ENCODE peak calls at places on chromosome 6, in eight cellular contexts. X is ovary, E is HCT116, O is thoracic aorta, U is prostate gland, C is GM23248, G is heart left ventricle, N is heart right ventricle. V is an unnamed sample.
A peak's percentile ranks its signal among the peaks of the same experiment; 100 is the strongest.

GRCh38 chr6:75602164-75602896 is 650 bp downstream of the SENP6 start:
- DNase-seq in X (no peak), E (peak; percentile 15), O (no peak), U (peak; percentile 28), C (peak; percentile 77), G (peak; percentile 79), N (peak; percentile 58), V (no peak)

GRCh38 chr6:34393191-34393967 is 910 bp upstream of the NUDT3 start:
- DNase-seq in X (no peak), E (no peak), O (no peak), U (peak; percentile 23), C (no peak), G (no peak), N (no peak), V (no peak)

GRCh38 chr6:165811512-165811911 is 148.5 kb upstream of the PDE10A start:
- DNase-seq in X (no peak), E (no peak), O (no peak), U (no peak), C (no peak), G (no peak), N (no peak), V (no peak)

GRCh38 chr6:144343736-144344428 is 58.7 kb downstream of the UTRN start:
- DNase-seq in X (no peak), E (no peak), O (no peak), U (no peak), C (no peak), G (no peak), N (no peak), V (no peak)

GRCh38 chr6:6758915-6759654 is 170.6 kb downstream of the LY86 start:
- DNase-seq in X (peak; percentile 51), E (peak; percentile 32), O (no peak), U (no peak), C (peak; percentile 42), G (no peak), N (no peak), V (no peak)

GRCh38 chr6:115971785-115972184 is 88.9 kb downstream of the FRK start:
- DNase-seq in X (no peak), E (no peak), O (no peak), U (no peak), C (no peak), G (no peak), N (no peak), V (no peak)

GRCh38 chr6:74044417-74045096 is 348.6 kb downstream of the CD109 start:
- DNase-seq in X (no peak), E (no peak), O (no peak), U (no peak), C (peak; percentile 52), G (no peak), N (no peak), V (no peak)

GRCh38 chr6:21935561-21936028 is 342.0 kb downstream of the SOX4 start:
- DNase-seq in X (no peak), E (peak; percentile 27), O (no peak), U (no peak), C (peak; percentile 72), G (no peak), N (no peak), V (no peak)

GRCh38 chr6:2503816-2504494 is 246.8 kb downstream of the MYLK4 start:
- DNase-seq in X (no peak), E (no peak), O (no peak), U (no peak), C (peak; percentile 31), G (no peak), N (no peak), V (no peak)

GRCh38 chr6:12592634-12593033 is 123.9 kb upstream of the PHACTR1 start:
- DNase-seq in X (no peak), E (no peak), O (no peak), U (no peak), C (no peak), G (no peak), N (no peak), V (no peak)

GRCh38 chr6:134145786-134146185 is 93.4 kb upstream of the SLC2A12 start:
- DNase-seq in X (no peak), E (no peak), O (no peak), U (no peak), C (peak; percentile 37), G (no peak), N (no peak), V (no peak)

GRCh38 chr6:75791881-75792280 is 42.8 kb downstream of the MYO6 start:
- DNase-seq in X (no peak), E (peak; percentile 24), O (no peak), U (no peak), C (peak; percentile 28), G (no peak), N (no peak), V (no peak)

GRCh38 chr6:71043902-71044301 is 87.0 kb upstream of the B3GAT2 start:
- DNase-seq in X (no peak), E (no peak), O (no peak), U (no peak), C (peak; percentile 23), G (no peak), N (no peak), V (no peak)

GRCh38 chr6:127102299-127102698 is 16.2 kb upstream of the RSPO3 start:
- DNase-seq in X (no peak), E (no peak), O (no peak), U (no peak), C (peak; percentile 98), G (no peak), N (no peak), V (no peak)

GRCh38 chr6:124964764-124965105 is 2.5 kb downstream of the RNF217 start:
- DNase-seq in X (no peak), E (no peak), O (no peak), U (no peak), C (peak; percentile 37), G (no peak), N (no peak), V (no peak)

GRCh38 chr6:160259143-160259425 is 463 bp upstream of the SLC22A2 start:
- DNase-seq in X (no peak), E (no peak), O (no peak), U (no peak), C (no peak), G (peak; percentile 50), N (no peak), V (no peak)

GRCh38 chr6:90940812-90941481 is 354.1 kb upstream of the MAP3K7 start:
- DNase-seq in X (no peak), E (peak; percentile 43), O (no peak), U (no peak), C (peak; percentile 52), G (no peak), N (no peak), V (no peak)

GRCh38 chr6:2020909-2021308 is 224.5 kb downstream of the GMDS start:
- DNase-seq in X (no peak), E (no peak), O (no peak), U (no peak), C (peak; percentile 54), G (no peak), N (no peak), V (no peak)

GRCh38 chr6:29810371-29810770 is 17.3 kb upstream of the HLA-G start:
- DNase-seq in X (no peak), E (no peak), O (no peak), U (peak; percentile 64), C (no peak), G (no peak), N (no peak), V (no peak)

GRCh38 chr6:169452869-169453186 is 199.2 kb upstream of the THBS2 start:
- DNase-seq in X (peak; percentile 60), E (no peak), O (no peak), U (no peak), C (no peak), G (no peak), N (no peak), V (peak; percentile 35)

GRCh38 chr6:169454204-169454871 is 200.7 kb upstream of the THBS2 start:
- DNase-seq in X (no peak), E (no peak), O (no peak), U (no peak), C (peak; percentile 94), G (no peak), N (no peak), V (peak; percentile 76)

GRCh38 chr6:169453221-169453620 is 199.6 kb upstream of the THBS2 start:
- DNase-seq in X (no peak), E (no peak), O (no peak), U (no peak), C (peak; percentile 43), G (no peak), N (no peak), V (no peak)

GRCh38 chr6:169451065-169451840 is 197.6 kb upstream of the THBS2 start:
- DNase-seq in X (no peak), E (no peak), O (no peak), U (no peak), C (peak; percentile 27), G (no peak), N (no peak), V (no peak)

GRCh38 chr6:169452117-169452868 is 198.6 kb upstream of the THBS2 start:
- DNase-seq in X (peak; percentile 92), E (peak; percentile 45), O (peak; percentile 72), U (no peak), C (peak; percentile 98), G (peak; percentile 71), N (peak; percentile 68), V (peak; percentile 92)
- H3K4me3 ChIP-seq in X (peak overlapping the region; percentile 27), E (peak overlapping the region; percentile 57), O (peak overlapping the region; percentile 67), U (no peak overlapping the region), C (peak overlapping the region; percentile 62), G (peak overlapping the region; percentile 51), N (no peak overlapping the region), V (peak overlapping the region; percentile 29)

GRCh38 chr6:81770395-81770794 is 17.9 kb upstream of the TENT5A start:
- DNase-seq in X (no peak), E (no peak), O (no peak), U (no peak), C (no peak), G (no peak), N (no peak), V (no peak)
- H3K4me1 ChIP-seq in X (peaks cover 3% of the 10 kb centered on the region), E (no peaks in the 10 kb centered on the region), O (peaks cover 17% of the 10 kb centered on the region), U (no peaks in the 10 kb centered on the region), C (peaks cover 60% of the 10 kb centered on the region), G (no peaks in the 10 kb centered on the region), N (no peaks in the 10 kb centered on the region), V (no peaks in the 10 kb centered on the region)

DNA sequence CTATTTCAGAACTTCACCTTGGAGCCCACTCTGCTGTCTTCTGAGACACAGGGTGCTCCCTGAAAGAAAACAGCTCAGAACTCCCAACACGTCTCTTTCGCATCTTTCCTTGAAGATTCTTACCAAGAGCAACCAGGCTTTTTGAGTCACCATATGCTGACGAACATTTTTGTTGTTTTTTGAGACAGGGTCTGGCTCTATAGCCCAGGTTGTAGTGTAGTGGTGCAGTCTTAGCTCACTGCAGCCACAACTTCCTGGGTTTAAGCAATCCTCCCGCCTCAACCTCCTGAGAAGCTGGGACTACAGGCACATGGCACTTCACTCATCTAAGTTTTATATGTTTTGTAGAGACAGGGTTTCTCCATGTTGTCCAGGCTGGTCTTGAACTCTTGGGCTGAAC is 68.5 kb downstream of the TRMT11 start:
- DNase-seq in X (no peak), E (no peak), O (no peak), U (no peak), C (no peak), G (no peak), N (no peak), V (no peak)
- H3K4me3 ChIP-seq in X (no peak overlapping the region), E (no peak overlapping the region), O (no peak overlapping the region), U (no peak overlapping the region), C (no peak overlapping the region), G (no peak overlapping the region), N (no peak overlapping the region), V (no peak overlapping the region)

DNA sequence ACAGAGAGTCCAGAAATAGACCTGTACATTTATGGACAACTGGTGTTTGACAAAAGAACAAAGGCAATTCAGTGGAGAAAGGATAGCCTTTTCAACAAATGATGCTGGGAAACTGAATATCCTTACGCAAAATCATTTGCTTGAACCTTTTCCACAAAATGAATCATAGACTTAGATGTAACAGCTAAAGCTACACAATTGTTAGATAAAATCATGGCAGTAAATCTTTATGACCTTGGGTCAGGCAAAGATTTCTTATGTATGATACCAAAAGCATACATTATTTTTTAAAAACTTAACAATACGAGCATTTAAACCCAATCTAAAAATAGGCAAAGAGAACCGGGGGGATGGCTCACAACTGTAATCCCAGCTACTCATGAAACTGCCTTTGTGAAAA is 73.5 kb upstream of the DST start:
- DNase-seq in X (no peak), E (no peak), O (no peak), U (no peak), C (no peak), G (no peak), N (no peak), V (no peak)
- H3K4me1 ChIP-seq in X (peaks cover 6% of the 10 kb centered on the region), E (peaks cover 72% of the 10 kb centered on the region), O (peaks cover 32% of the 10 kb centered on the region), U (no peaks in the 10 kb centered on the region), C (peaks cover 61% of the 10 kb centered on the region), G (peaks cover 19% of the 10 kb centered on the region), N (peaks cover 37% of the 10 kb centered on the region), V (no peaks in the 10 kb centered on the region)